ENCODE peak calls at places on chromosomes 6 and 20, in seven cellular contexts. One of them, this sample, is unnamed.

GRCh38 chr6:137111296-137112066 is 62.0 kb downstream of the IL22RA2 start:
- DNase-seq in spleen: no peak
- DNase-seq in pancreas: no peak
- DNase-seq in mucosa of descending colon: no peak
- DNase-seq in BJ: no peak
- DNase-seq in esophagus squamous epithelium: no peak
- DNase-seq in A549: no peak
- DNase-seq in this sample: no peak

GRCh38 chr6:31037692-31038091 is 27.4 kb downstream of the MUC22 start:
- DNase-seq in spleen: no peak
- DNase-seq in pancreas: no peak
- DNase-seq in mucosa of descending colon: no peak
- DNase-seq in BJ: peak
- DNase-seq in esophagus squamous epithelium: no peak
- DNase-seq in A549: no peak
- DNase-seq in this sample: peak

GRCh38 chr6:33787954-33788693 is 806 bp downstream of the LEMD2 start:
- DNase-seq in spleen: peak
- DNase-seq in pancreas: no peak
- DNase-seq in mucosa of descending colon: peak
- DNase-seq in BJ: no peak
- DNase-seq in esophagus squamous epithelium: peak
- DNase-seq in A549: peak
- DNase-seq in this sample: no peak

GRCh38 chr6:155782739-155783459 is 327.3 kb upstream of the NOX3 start:
- DNase-seq in spleen: no peak
- DNase-seq in pancreas: no peak
- DNase-seq in mucosa of descending colon: no peak
- DNase-seq in BJ: peak
- DNase-seq in esophagus squamous epithelium: no peak
- DNase-seq in A549: no peak
- DNase-seq in this sample: peak

GRCh38 chr6:45930419-45931059 is 85.1 kb downstream of the CLIC5 start:
- DNase-seq in spleen: peak
- DNase-seq in pancreas: peak
- DNase-seq in mucosa of descending colon: peak
- DNase-seq in BJ: no peak
- DNase-seq in esophagus squamous epithelium: no peak
- DNase-seq in A549: peak
- DNase-seq in this sample: no peak

GRCh38 chr6:118400098-118400497 is 148.0 kb upstream of the PLN start:
- DNase-seq in spleen: no peak
- DNase-seq in pancreas: no peak
- DNase-seq in mucosa of descending colon: no peak
- DNase-seq in BJ: no peak
- DNase-seq in esophagus squamous epithelium: no peak
- DNase-seq in A549: no peak
- DNase-seq in this sample: no peak

GRCh38 chr20:62540504-62540903 is 64.7 kb upstream of the GATA5 start:
- DNase-seq in spleen: no peak
- DNase-seq in pancreas: no peak
- DNase-seq in mucosa of descending colon: no peak
- DNase-seq in BJ: no peak
- DNase-seq in esophagus squamous epithelium: no peak
- DNase-seq in A549: no peak
- DNase-seq in this sample: no peak

GRCh38 chr6:3259491-3259958 is 778 bp downstream of the PSMG4 start:
- DNase-seq in spleen: peak
- DNase-seq in pancreas: peak
- DNase-seq in mucosa of descending colon: peak
- DNase-seq in BJ: no peak
- DNase-seq in esophagus squamous epithelium: no peak
- DNase-seq in A549: peak
- DNase-seq in this sample: no peak

GRCh38 chr20:3085571-3086072 is 1.1 kb upstream of the AVP start:
- DNase-seq in spleen: no peak
- DNase-seq in pancreas: no peak
- DNase-seq in mucosa of descending colon: no peak
- DNase-seq in BJ: no peak
- DNase-seq in esophagus squamous epithelium: no peak
- DNase-seq in A549: no peak
- DNase-seq in this sample: no peak

GRCh38 chr6:91132461-91132860 is 545.6 kb upstream of the MAP3K7 start:
- DNase-seq in spleen: no peak
- DNase-seq in pancreas: no peak
- DNase-seq in mucosa of descending colon: no peak
- DNase-seq in BJ: no peak
- DNase-seq in esophagus squamous epithelium: no peak
- DNase-seq in A549: no peak
- DNase-seq in this sample: peak

GRCh38 chr20:6501061-6501460 is 266.4 kb upstream of the BMP2 start:
- DNase-seq in spleen: no peak
- DNase-seq in pancreas: no peak
- DNase-seq in mucosa of descending colon: no peak
- DNase-seq in BJ: no peak
- DNase-seq in esophagus squamous epithelium: no peak
- DNase-seq in A549: peak
- DNase-seq in this sample: peak

GRCh38 chr6:136962661-136963060 is 40.6 kb downstream of the SLC35D3 start:
- DNase-seq in spleen: no peak
- DNase-seq in pancreas: no peak
- DNase-seq in mucosa of descending colon: no peak
- DNase-seq in BJ: no peak
- DNase-seq in esophagus squamous epithelium: no peak
- DNase-seq in A549: no peak
- DNase-seq in this sample: no peak

GRCh38 chr6:117605169-117605826 is 3.0 kb upstream of the GOPC start:
- DNase-seq in spleen: no peak
- DNase-seq in pancreas: no peak
- DNase-seq in mucosa of descending colon: no peak
- DNase-seq in BJ: peak
- DNase-seq in esophagus squamous epithelium: no peak
- DNase-seq in A549: peak
- DNase-seq in this sample: peak

DNA sequence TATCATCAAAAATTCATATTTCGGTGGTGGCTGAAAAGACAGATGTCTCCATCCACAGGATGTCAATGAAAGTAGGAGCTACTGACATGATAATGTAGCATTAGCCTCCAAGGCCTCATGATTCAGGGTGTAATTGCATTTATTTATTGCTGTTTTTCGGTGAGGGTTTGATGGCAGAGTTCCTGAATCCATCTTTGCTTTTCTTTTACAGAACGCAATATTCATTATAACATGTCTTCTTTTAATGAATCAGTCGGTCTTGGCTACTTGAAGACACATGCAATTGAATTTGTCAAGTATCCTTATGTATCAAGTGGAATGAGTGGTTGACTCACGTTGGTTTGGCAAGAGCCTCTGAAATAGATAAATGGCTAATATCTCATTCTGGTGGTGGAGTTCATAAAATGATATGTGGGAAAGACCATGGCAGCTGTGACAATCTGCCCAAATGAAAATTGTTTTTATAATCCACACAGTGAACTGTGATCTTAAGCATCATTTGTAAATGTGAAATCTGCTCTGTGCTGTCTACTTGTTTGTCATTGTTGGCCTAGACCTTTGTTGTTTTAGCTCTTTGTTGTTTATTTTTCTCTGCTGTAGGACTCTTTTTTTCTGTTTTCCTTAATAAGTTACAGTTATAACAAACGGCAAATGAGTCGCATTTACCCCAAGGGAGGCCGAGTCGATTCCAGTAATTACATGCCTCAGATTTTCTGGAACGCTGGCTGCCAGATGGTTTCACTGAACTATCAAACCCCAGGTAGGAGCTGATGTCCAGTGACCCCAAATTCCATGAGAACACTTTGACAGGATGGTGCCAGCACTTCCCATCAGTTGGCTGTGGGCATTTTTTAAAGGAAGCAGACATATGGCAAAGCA is 105.7 kb upstream of the LAMP5 start:
- DNase-seq in spleen: no peak
- DNase-seq in pancreas: no peak
- DNase-seq in mucosa of descending colon: no peak
- DNase-seq in BJ: peak
- DNase-seq in esophagus squamous epithelium: no peak
- DNase-seq in A549: no peak
- DNase-seq in this sample: no peak
- H3K4me3 ChIP-seq in spleen: no peak
- H3K4me3 ChIP-seq in pancreas: no peak
- H3K4me3 ChIP-seq in mucosa of descending colon: no peak
- H3K4me3 ChIP-seq in BJ: no peak
- H3K4me3 ChIP-seq in esophagus squamous epithelium: no peak
- H3K4me3 ChIP-seq in A549: no peak
- H3K4me3 ChIP-seq in this sample: no peak

GRCh38 chr6:35319346-35320030 is 21.9 kb downstream of the DEF6 start:
- DNase-seq in spleen: no peak
- DNase-seq in pancreas: peak
- DNase-seq in mucosa of descending colon: no peak
- DNase-seq in BJ: no peak
- DNase-seq in esophagus squamous epithelium: no peak
- DNase-seq in A549: no peak
- DNase-seq in this sample: no peak

GRCh38 chr6:35318200-35318844 is 20.7 kb downstream of the DEF6 start:
- DNase-seq in spleen: no peak
- DNase-seq in pancreas: peak
- DNase-seq in mucosa of descending colon: peak
- DNase-seq in BJ: no peak
- DNase-seq in esophagus squamous epithelium: no peak
- DNase-seq in A549: peak
- DNase-seq in this sample: no peak

GRCh38 chr6:35318845-35319220 is 21.2 kb downstream of the DEF6 start:
- DNase-seq in spleen: no peak
- DNase-seq in pancreas: no peak
- DNase-seq in mucosa of descending colon: no peak
- DNase-seq in BJ: no peak
- DNase-seq in esophagus squamous epithelium: no peak
- DNase-seq in A549: no peak
- DNase-seq in this sample: no peak

GRCh38 chr6:35320031-35320410 is 22.3 kb upstream of the PPARD start:
- DNase-seq in spleen: no peak
- DNase-seq in pancreas: no peak
- DNase-seq in mucosa of descending colon: no peak
- DNase-seq in BJ: no peak
- DNase-seq in esophagus squamous epithelium: no peak
- DNase-seq in A549: no peak
- DNase-seq in this sample: no peak

GRCh38 chr6:35317483-35318199 is 20.0 kb downstream of the DEF6 start:
- DNase-seq in spleen: no peak
- DNase-seq in pancreas: peak
- DNase-seq in mucosa of descending colon: peak
- DNase-seq in BJ: no peak
- DNase-seq in esophagus squamous epithelium: no peak
- DNase-seq in A549: no peak
- DNase-seq in this sample: no peak
- H3K4me3 ChIP-seq in spleen: peak
- H3K4me3 ChIP-seq in pancreas: peak
- H3K4me3 ChIP-seq in mucosa of descending colon: no peak
- H3K4me3 ChIP-seq in BJ: peak
- H3K4me3 ChIP-seq in esophagus squamous epithelium: peak
- H3K4me3 ChIP-seq in A549: peak
- H3K4me3 ChIP-seq in this sample: peak

GRCh38 chr6:132746049-132746448 is 11.7 kb downstream of the VNN2 start:
- DNase-seq in spleen: no peak
- DNase-seq in pancreas: no peak
- DNase-seq in mucosa of descending colon: no peak
- DNase-seq in BJ: no peak
- DNase-seq in esophagus squamous epithelium: no peak
- DNase-seq in A549: no peak
- DNase-seq in this sample: no peak

GRCh38 chr6:132751306-132751705 is 6.4 kb downstream of the VNN2 start:
- DNase-seq in spleen: no peak
- DNase-seq in pancreas: no peak
- DNase-seq in mucosa of descending colon: no peak
- DNase-seq in BJ: no peak
- DNase-seq in esophagus squamous epithelium: no peak
- DNase-seq in A549: no peak
- DNase-seq in this sample: no peak

GRCh38 chr6:132751828-132752227 is 5.9 kb downstream of the VNN2 start:
- DNase-seq in spleen: no peak
- DNase-seq in pancreas: no peak
- DNase-seq in mucosa of descending colon: no peak
- DNase-seq in BJ: no peak
- DNase-seq in esophagus squamous epithelium: no peak
- DNase-seq in A549: no peak
- DNase-seq in this sample: no peak

GRCh38 chr6:132750455-132751248 is 7.1 kb downstream of the VNN2 start:
- DNase-seq in spleen: no peak
- DNase-seq in pancreas: no peak
- DNase-seq in mucosa of descending colon: no peak
- DNase-seq in BJ: no peak
- DNase-seq in esophagus squamous epithelium: no peak
- DNase-seq in A549: no peak
- DNase-seq in this sample: no peak

DNA sequence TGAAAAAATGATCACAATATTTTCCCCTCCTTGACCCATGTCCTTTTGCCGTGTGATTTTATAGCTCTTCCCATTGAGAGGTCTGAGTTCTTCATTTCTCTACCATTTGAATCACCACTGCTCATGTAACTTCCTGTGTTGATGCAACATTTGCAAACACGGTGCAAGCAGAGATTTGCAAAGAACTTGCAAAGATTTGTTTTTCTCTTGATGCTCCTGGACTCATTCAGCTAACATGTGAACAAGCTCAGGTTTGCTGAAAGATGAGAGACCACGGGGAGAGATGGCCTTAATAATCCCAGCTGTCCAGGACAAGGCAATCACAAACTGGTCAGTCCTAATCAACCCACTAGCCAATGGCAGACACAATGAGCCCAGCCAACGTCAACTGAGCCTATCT is 8.6 kb downstream of the VNN2 start:
- DNase-seq in spleen: no peak
- DNase-seq in pancreas: no peak
- DNase-seq in mucosa of descending colon: no peak
- DNase-seq in BJ: no peak
- DNase-seq in esophagus squamous epithelium: no peak
- DNase-seq in A549: no peak
- DNase-seq in this sample: no peak
- H3K4me3 ChIP-seq in spleen: no peak
- H3K4me3 ChIP-seq in pancreas: no peak
- H3K4me3 ChIP-seq in mucosa of descending colon: no peak
- H3K4me3 ChIP-seq in BJ: no peak
- H3K4me3 ChIP-seq in esophagus squamous epithelium: no peak
- H3K4me3 ChIP-seq in A549: no peak
- H3K4me3 ChIP-seq in this sample: no peak

GRCh38 chr6:88133718-88134117 is 32.4 kb downstream of the CNR1 start:
- DNase-seq in spleen: no peak
- DNase-seq in pancreas: no peak
- DNase-seq in mucosa of descending colon: no peak
- DNase-seq in BJ: no peak
- DNase-seq in esophagus squamous epithelium: no peak
- DNase-seq in A549: no peak
- DNase-seq in this sample: no peak

GRCh38 chr6:88134575-88134974 is 31.6 kb downstream of the CNR1 start:
- DNase-seq in spleen: no peak
- DNase-seq in pancreas: no peak
- DNase-seq in mucosa of descending colon: no peak
- DNase-seq in BJ: no peak
- DNase-seq in esophagus squamous epithelium: no peak
- DNase-seq in A549: no peak
- DNase-seq in this sample: no peak

GRCh38 chr6:88137915-88138314 is 28.2 kb downstream of the CNR1 start:
- DNase-seq in spleen: no peak
- DNase-seq in pancreas: no peak
- DNase-seq in mucosa of descending colon: no peak
- DNase-seq in BJ: no peak
- DNase-seq in esophagus squamous epithelium: no peak
- DNase-seq in A549: no peak
- DNase-seq in this sample: no peak

GRCh38 chr6:88135578-88136114 is 30.5 kb downstream of the CNR1 start:
- DNase-seq in spleen: no peak
- DNase-seq in pancreas: no peak
- DNase-seq in mucosa of descending colon: no peak
- DNase-seq in BJ: no peak
- DNase-seq in esophagus squamous epithelium: no peak
- DNase-seq in A549: no peak
- DNase-seq in this sample: no peak
- H3K4me3 ChIP-seq in spleen: no peak
- H3K4me3 ChIP-seq in pancreas: no peak
- H3K4me3 ChIP-seq in mucosa of descending colon: no peak
- H3K4me3 ChIP-seq in BJ: no peak
- H3K4me3 ChIP-seq in esophagus squamous epithelium: no peak
- H3K4me3 ChIP-seq in A549: no peak
- H3K4me3 ChIP-seq in this sample: no peak

This sample was measured in epithelial cell of proximal tubule.